ENCODE peak calls at places on chromosomes 6 and 20, in four cellular contexts. One of them, this sample, is unnamed.
A peak's percentile ranks its signal among the peaks of the same experiment; 100 is the strongest.

GRCh38 chr6:37393530-37393929 is 39.5 kb upstream of the CMTR1 start:
- DNase-seq in fibroblast of the aortic adventitia: no peak
- DNase-seq in spleen: no peak
- DNase-seq in ascending aorta: no peak
- DNase-seq in this sample: no peak

GRCh38 chr6:24831771-24832718 is 33.3 kb upstream of the ARMH2 start:
- DNase-seq in fibroblast of the aortic adventitia: peak; percentile 6
- DNase-seq in spleen: no peak
- DNase-seq in ascending aorta: no peak
- DNase-seq in this sample: peak; percentile 65

GRCh38 chr6:39090036-39090435 is 24.9 kb downstream of the SAYSD1 start:
- DNase-seq in fibroblast of the aortic adventitia: no peak
- DNase-seq in ascending aorta: no peak
- DNase-seq in spleen: no peak
- DNase-seq in this sample: no peak

GRCh38 chr6:56222509-56222908 is 24.9 kb downstream of the COL21A1 start:
- DNase-seq in ascending aorta: no peak
- DNase-seq in spleen: no peak
- DNase-seq in fibroblast of the aortic adventitia: peak; percentile 97
- DNase-seq in this sample: no peak

GRCh38 chr6:55473722-55474121 is 105.3 kb downstream of the HMGCLL1 start:
- DNase-seq in spleen: no peak
- DNase-seq in ascending aorta: no peak
- DNase-seq in fibroblast of the aortic adventitia: no peak
- DNase-seq in this sample: no peak

GRCh38 chr6:74320076-74320475 is 624.1 kb downstream of the CD109 start:
- DNase-seq in fibroblast of the aortic adventitia: no peak
- DNase-seq in ascending aorta: no peak
- DNase-seq in spleen: no peak
- DNase-seq in this sample: no peak

GRCh38 chr20:20519269-20519668 is 151.4 kb downstream of the INSM1 start:
- DNase-seq in ascending aorta: no peak
- DNase-seq in fibroblast of the aortic adventitia: no peak
- DNase-seq in spleen: no peak
- DNase-seq in this sample: no peak

GRCh38 chr6:99933129-99933528 is 60.9 kb downstream of the MCHR2 start:
- DNase-seq in ascending aorta: no peak
- DNase-seq in fibroblast of the aortic adventitia: peak; percentile 64
- DNase-seq in spleen: no peak
- DNase-seq in this sample: peak; percentile 75

GRCh38 chr6:108989700-108990099 is 104.9 kb downstream of the SESN1 start:
- DNase-seq in spleen: no peak
- DNase-seq in ascending aorta: no peak
- DNase-seq in fibroblast of the aortic adventitia: no peak
- DNase-seq in this sample: no peak

GRCh38 chr6:135085700-135086413 is 31.2 kb upstream of the HBS1L start:
- DNase-seq in fibroblast of the aortic adventitia: no peak
- DNase-seq in ascending aorta: no peak
- DNase-seq in spleen: no peak
- DNase-seq in this sample: no peak
- H3K4me3 ChIP-seq in fibroblast of the aortic adventitia: no peak overlapping the region
- H3K4me3 ChIP-seq in ascending aorta: no peak overlapping the region
- H3K4me3 ChIP-seq in spleen: no peak overlapping the region
- H3K4me3 ChIP-seq in this sample: no peak overlapping the region

GRCh38 chr20:50146214-50146613 is 7.3 kb downstream of the PEDS1 start:
- DNase-seq in fibroblast of the aortic adventitia: no peak
- DNase-seq in ascending aorta: no peak
- DNase-seq in spleen: no peak
- DNase-seq in this sample: no peak
- H3K4me3 ChIP-seq in fibroblast of the aortic adventitia: no peak overlapping the region
- H3K4me3 ChIP-seq in ascending aorta: no peak overlapping the region
- H3K4me3 ChIP-seq in spleen: no peak overlapping the region
- H3K4me3 ChIP-seq in this sample: no peak overlapping the region

GRCh38 chr6:140018588-140018987 is 644.1 kb upstream of the CITED2 start:
- DNase-seq in ascending aorta: no peak
- DNase-seq in fibroblast of the aortic adventitia: no peak
- DNase-seq in spleen: no peak
- DNase-seq in this sample: peak; percentile 18
- H3K4me3 ChIP-seq in ascending aorta: no peak overlapping the region
- H3K4me3 ChIP-seq in fibroblast of the aortic adventitia: no peak overlapping the region
- H3K4me3 ChIP-seq in spleen: no peak overlapping the region
- H3K4me3 ChIP-seq in this sample: no peak overlapping the region

GRCh38 chr6:28764014-28764723 is 159.6 kb downstream of the TRIM27 start:
- DNase-seq in fibroblast of the aortic adventitia: no peak
- DNase-seq in ascending aorta: no peak
- DNase-seq in spleen: no peak
- DNase-seq in this sample: no peak
- H3K4me3 ChIP-seq in fibroblast of the aortic adventitia: no peak overlapping the region
- H3K4me3 ChIP-seq in ascending aorta: no peak overlapping the region
- H3K4me3 ChIP-seq in spleen: no peak overlapping the region
- H3K4me3 ChIP-seq in this sample: no peak overlapping the region

GRCh38 chr6:113873043-113873667 is 16.0 kb downstream of the MARCKS start:
- DNase-seq in spleen: peak; percentile 86
- DNase-seq in fibroblast of the aortic adventitia: no peak
- DNase-seq in ascending aorta: peak; percentile 72
- DNase-seq in this sample: no peak
- H3K4me3 ChIP-seq in spleen: no peak overlapping the region
- H3K4me3 ChIP-seq in fibroblast of the aortic adventitia: no peak overlapping the region
- H3K4me3 ChIP-seq in ascending aorta: no peak overlapping the region
- H3K4me3 ChIP-seq in this sample: no peak overlapping the region

DNA sequence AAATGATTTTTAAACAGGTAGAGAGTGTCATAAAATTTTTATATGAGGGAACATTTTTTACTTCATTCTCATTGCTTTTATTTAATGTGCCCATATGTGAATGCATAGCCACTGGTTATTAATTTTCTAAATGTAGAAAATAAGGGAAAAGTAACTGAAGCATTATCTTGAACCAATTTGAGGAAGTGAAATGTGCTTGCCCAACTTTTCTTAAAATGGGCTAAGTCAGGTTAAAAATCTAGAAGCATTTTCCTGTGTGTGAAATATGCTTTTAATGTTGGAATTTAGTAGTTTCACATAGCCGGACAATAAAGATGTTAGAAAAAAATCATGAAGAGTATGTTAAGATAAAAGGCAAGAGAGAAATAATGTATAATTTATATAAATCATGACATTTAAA is 3.8 kb downstream of the SEC23B start:
- DNase-seq in ascending aorta: no peak
- DNase-seq in fibroblast of the aortic adventitia: no peak
- DNase-seq in spleen: no peak
- DNase-seq in this sample: no peak
- H3K4me3 ChIP-seq in ascending aorta: no peak overlapping the region
- H3K4me3 ChIP-seq in fibroblast of the aortic adventitia: no peak overlapping the region
- H3K4me3 ChIP-seq in spleen: no peak overlapping the region
- H3K4me3 ChIP-seq in this sample: no peak overlapping the region

DNA sequence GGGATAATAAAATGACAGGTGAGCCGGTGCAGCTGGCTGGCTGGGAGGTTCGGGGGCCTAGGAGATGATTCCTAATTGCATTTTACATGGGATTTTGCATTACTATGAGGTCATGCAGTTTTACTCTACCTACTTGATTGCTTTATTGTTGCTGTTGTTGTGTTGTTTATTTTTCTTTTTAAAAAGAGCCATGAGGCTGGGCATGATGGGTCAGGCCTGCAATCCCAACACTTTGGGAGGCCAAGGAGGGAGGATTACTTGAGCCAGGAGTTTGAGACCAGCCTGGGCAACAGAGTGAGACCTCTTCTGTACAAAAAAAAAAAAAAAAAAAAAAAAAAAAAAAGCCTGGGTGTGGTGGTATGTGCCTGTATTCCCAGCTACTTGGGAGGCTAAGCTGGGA is 104.8 kb downstream of the GJA1 start:
- DNase-seq in ascending aorta: no peak
- DNase-seq in fibroblast of the aortic adventitia: no peak
- DNase-seq in spleen: no peak
- DNase-seq in this sample: no peak
- H3K4me3 ChIP-seq in ascending aorta: no peak overlapping the region
- H3K4me3 ChIP-seq in fibroblast of the aortic adventitia: no peak overlapping the region
- H3K4me3 ChIP-seq in spleen: no peak overlapping the region
- H3K4me3 ChIP-seq in this sample: no peak overlapping the region

GRCh38 chr6:111774346-111774703 is 98.9 kb downstream of the FYN start:
- DNase-seq in fibroblast of the aortic adventitia: peak; percentile 55
- DNase-seq in spleen: no peak
- DNase-seq in ascending aorta: no peak
- DNase-seq in this sample: no peak

GRCh38 chr6:111776236-111777189 is 96.7 kb downstream of the FYN start:
- DNase-seq in spleen: no peak
- DNase-seq in ascending aorta: no peak
- DNase-seq in fibroblast of the aortic adventitia: peak; percentile 87
- DNase-seq in this sample: no peak

GRCh38 chr6:111777357-111777756 is 95.9 kb downstream of the FYN start:
- DNase-seq in fibroblast of the aortic adventitia: no peak
- DNase-seq in ascending aorta: no peak
- DNase-seq in spleen: no peak
- DNase-seq in this sample: no peak

GRCh38 chr6:111773501-111774345 is 99.5 kb downstream of the FYN start:
- DNase-seq in fibroblast of the aortic adventitia: no peak
- DNase-seq in ascending aorta: no peak
- DNase-seq in spleen: no peak
- DNase-seq in this sample: no peak

GRCh38 chr6:111775145-111775936 is 97.9 kb downstream of the FYN start:
- DNase-seq in spleen: no peak
- DNase-seq in fibroblast of the aortic adventitia: peak; percentile 59
- DNase-seq in ascending aorta: no peak
- DNase-seq in this sample: peak; percentile 51
- H3K4me3 ChIP-seq in spleen: no peak overlapping the region
- H3K4me3 ChIP-seq in fibroblast of the aortic adventitia: no peak overlapping the region
- H3K4me3 ChIP-seq in ascending aorta: no peak overlapping the region
- H3K4me3 ChIP-seq in this sample: no peak overlapping the region